ENCODE peak calls at places on chromosomes 16 and 17, in four cellular contexts. X, V, N and E are unnamed samples. For H3K4me1, the result is how much of the 10 kb centered on the place peaks cover.

GRCh38 chr16:19168173-19169080 is at the start of gene SYT17:
- DNase-seq in X (peak), V (peak), N (no peak), E (no peak)

GRCh38 chr16:70681382-70682238 is 4.2 kb downstream of the MTSS2 start:
- DNase-seq in X (no peak), V (no peak), N (no peak), E (no peak)

GRCh38 chr16:70018254-70018653 is 67.1 kb downstream of the CLEC18A start:
- DNase-seq in X (peak), V (no peak), N (peak), E (no peak)

GRCh38 chr16:81066700-81067099 is 10.3 kb downstream of the C16orf46 start:
- DNase-seq in X (no peak), V (no peak), N (no peak), E (no peak)

GRCh38 chr16:84088695-84089395 is 27.9 kb downstream of the MBTPS1 start:
- DNase-seq in X (peak), V (no peak), N (no peak), E (no peak)

GRCh38 chr16:15701975-15702970 is 52.2 kb downstream of the NDE1 start:
- DNase-seq in X (no peak), V (no peak), N (peak), E (no peak)

GRCh38 chr17:67548693-67549092 is 169.0 kb upstream of the NOL11 start:
- DNase-seq in X (no peak), V (no peak), N (no peak), E (no peak)

GRCh38 chr17:3827124-3827773 is 18.8 kb downstream of the NCBP3 start:
- DNase-seq in X (peak), V (peak), N (peak), E (no peak)

GRCh38 chr16:84930298-84931106 is 80.8 kb downstream of the ZDHHC7 start:
- DNase-seq in X (no peak), V (no peak), N (no peak), E (no peak)

GRCh38 chr17:20009302-20010098 is at the start of gene SPECC1:
- DNase-seq in X (peak), V (peak), N (peak), E (peak)

GRCh38 chr16:31455601-31456314 is 3.5 kb upstream of the ARMC5 start:
- DNase-seq in X (no peak), V (no peak), N (no peak), E (no peak)

GRCh38 chr16:9134306-9134705 is 42.9 kb downstream of the HAPSTR1 start:
- DNase-seq in X (no peak), V (no peak), N (no peak), E (no peak)

GRCh38 chr16:4081035-4081434 is 35.2 kb downstream of the ADCY9 start:
- DNase-seq in X (no peak), V (no peak), N (no peak), E (peak)

GRCh38 chr16:81548901-81549546 is 104.4 kb downstream of the CMIP start:
- DNase-seq in X (peak), V (no peak), N (no peak), E (no peak)

GRCh38 chr16:19901164-19901563 is 16.5 kb upstream of the GPRC5B start:
- DNase-seq in X (no peak), V (no peak), N (no peak), E (no peak)

GRCh38 chr17:13939222-13939621 is 130.1 kb upstream of the COX10 start:
- DNase-seq in X (no peak), V (no peak), N (no peak), E (no peak)

GRCh38 chr17:75853410-75853809 is 1.7 kb downstream of the WBP2 start:
- DNase-seq in X (no peak), V (no peak), N (peak), E (no peak)

GRCh38 chr17:36978810-36979584 is 30.2 kb downstream of the AATF start:
- DNase-seq in X (no peak), V (peak), N (no peak), E (no peak)

GRCh38 chr17:44979426-44980273 is 11.5 kb upstream of the C1QL1 start:
- DNase-seq in X (peak), V (no peak), N (peak), E (no peak)

GRCh38 chr16:55294947-55295346 is 29.1 kb upstream of the IRX6 start:
- DNase-seq in X (no peak), V (no peak), N (no peak), E (no peak)

GRCh38 chr16:67264277-67264676 is 15.1 kb upstream of the PLEKHG4 start:
- DNase-seq in X (no peak), V (no peak), N (no peak), E (no peak)

GRCh38 chr17:68600123-68600880 is 865 bp downstream of the FAM20A start:
- DNase-seq in X (peak), V (peak), N (no peak), E (no peak)

GRCh38 chr17:72422505-72423285 is 301.9 kb downstream of the SOX9 start:
- DNase-seq in X (peak), V (no peak), N (peak), E (peak)
- H3K27ac ChIP-seq in X (peak), V (no peak), N (peak), E (no peak)

DNA sequence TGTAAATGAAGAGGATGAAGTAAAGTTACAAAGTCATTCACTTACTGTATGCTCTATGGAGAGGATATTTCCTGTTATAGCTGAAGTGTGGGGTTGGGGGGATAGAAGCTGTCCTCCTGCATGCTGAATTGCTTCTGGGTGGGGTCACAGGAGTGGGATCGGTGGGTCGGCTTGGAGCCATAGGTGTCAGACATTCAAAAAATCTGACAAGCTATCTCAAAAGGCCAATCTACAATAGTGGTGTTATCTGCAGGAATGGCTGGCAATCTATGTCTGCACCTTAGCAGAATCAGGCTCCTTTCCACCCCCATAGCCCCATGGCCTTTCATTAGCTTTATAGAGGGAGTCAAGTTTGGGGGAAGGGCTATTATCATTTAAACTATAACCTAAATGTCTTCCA is 104.9 kb downstream of the ABCC12 start:
- DNase-seq in X (no peak), V (no peak), N (no peak), E (no peak)
- H3K4me1 ChIP-seq in X (under half), V (under half), N (under half), E (under half)

DNA sequence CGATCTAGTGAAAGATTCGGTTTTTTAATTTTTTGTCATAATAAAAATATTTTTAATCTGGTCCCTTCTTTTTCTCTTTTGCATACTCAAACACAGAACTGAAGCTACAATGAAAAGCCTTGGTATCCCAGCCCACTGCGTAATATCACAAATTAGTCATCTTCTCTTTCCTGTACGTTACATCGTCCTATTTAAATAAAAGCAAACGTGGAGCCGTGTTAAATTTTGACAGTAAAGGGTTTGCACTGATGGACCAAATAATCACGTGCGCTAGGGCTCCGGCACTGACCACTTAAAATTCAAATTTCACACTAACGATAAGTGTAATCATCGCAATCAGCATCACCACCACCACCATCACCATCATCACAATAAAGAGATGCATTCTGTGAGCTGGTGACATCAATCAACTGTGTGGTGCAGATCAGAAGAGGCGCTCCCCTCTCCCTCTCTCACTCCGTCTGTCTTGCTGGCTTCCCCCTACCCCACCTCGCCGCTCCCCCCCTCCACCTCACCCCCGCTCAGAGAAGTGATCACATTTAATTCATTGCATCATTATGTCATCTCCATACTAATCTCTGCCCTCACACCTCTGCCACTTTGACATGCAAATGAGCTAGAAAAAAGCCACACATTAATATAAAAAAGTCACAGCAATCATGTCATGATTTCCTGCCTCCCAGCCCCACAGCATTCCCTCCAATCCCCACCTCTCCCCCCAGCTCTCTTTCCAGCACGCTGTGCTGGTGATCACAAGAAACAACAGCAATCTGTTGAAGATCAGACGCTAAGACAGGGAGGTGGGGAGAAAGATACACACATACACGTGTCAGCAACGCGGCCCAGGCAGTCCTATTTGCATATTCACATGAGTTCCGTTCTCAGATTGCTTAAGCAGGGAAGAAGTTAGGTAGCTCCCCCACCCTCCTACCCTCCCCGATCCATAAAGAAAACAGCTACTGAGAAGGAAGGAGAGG is 405.8 kb upstream of the PSMD7 start:
- DNase-seq in X (peak), V (peak), N (peak), E (no peak)
- H3K4me3 ChIP-seq in X (no peak), V (peak), N (no peak), E (peak)

GRCh38 chr16:87957296-87958069 is 6.2 kb downstream of the BANP start:
- DNase-seq in X (no peak), V (no peak), N (no peak), E (no peak)
- H3K27ac ChIP-seq in X (no peak), V (no peak), N (peak), E (no peak)

GRCh38 chr17:8959312-8959918 is 6.1 kb downstream of the PIK3R5 start:
- DNase-seq in X (no peak), V (no peak), N (no peak), E (no peak)

GRCh38 chr17:8960325-8961144 is 5.0 kb downstream of the PIK3R5 start:
- DNase-seq in X (no peak), V (no peak), N (no peak), E (peak)

GRCh38 chr17:8963665-8964258 is 1.7 kb downstream of the PIK3R5 start:
- DNase-seq in X (no peak), V (peak), N (no peak), E (peak)

GRCh38 chr17:8963017-8963416 is 2.5 kb downstream of the PIK3R5 start:
- DNase-seq in X (no peak), V (no peak), N (no peak), E (peak)

DNA sequence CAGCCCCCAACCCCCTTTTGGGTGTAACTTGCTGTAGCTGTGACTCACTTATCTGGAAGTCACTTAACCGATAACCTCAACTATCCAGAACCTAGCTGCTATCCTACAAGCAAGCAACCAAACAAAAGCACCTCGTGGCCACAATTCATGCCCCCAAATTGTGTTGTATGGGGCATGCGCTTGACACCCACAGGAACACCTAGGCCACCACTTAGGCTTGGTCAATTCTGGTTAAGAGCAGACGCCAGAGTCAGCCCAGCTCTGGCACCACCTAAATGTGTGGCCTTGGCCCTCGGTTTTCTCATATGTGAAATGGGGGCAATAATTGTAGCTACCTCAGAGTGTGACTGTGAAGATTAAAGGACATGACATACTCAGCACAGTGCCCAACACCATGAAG is 3.6 kb downstream of the PIK3R5 start:
- DNase-seq in X (no peak), V (no peak), N (no peak), E (no peak)
- H3K4me1 ChIP-seq in X (under half), V (under half), N (under half), E (under half)

GRCh38 chr16:60558936-60559335 is 1477.3 kb downstream of the CDH8 start:
- DNase-seq in X (no peak), V (no peak), N (no peak), E (no peak)

DNA sequence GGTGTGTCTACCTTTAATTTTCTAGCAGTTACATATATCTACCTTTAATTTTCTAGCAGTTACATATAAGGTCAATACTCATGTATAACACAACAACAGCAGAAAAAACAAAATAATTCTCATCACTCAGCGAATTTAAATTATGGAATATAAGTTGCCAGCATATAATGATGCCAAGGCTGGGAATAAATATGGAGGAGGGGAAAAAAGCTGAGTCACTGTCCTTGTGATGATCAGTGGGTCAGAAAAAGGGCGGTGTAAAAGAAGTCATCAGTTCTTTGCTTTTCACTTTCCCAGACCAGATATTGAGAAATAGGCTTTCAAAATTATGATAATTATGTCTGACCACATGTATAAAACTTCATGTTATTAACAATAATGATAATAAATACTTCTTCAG is 1471.7 kb downstream of the CDH8 start:
- DNase-seq in X (no peak), V (no peak), N (no peak), E (no peak)
- H3K4me3 ChIP-seq in X (no peak), V (no peak), N (no peak), E (no peak)